ENCODE peak calls at places on chromosome 16, in four cellular contexts. H, A, D and L are unnamed samples.

GRCh38 chr16:10895053-10895946 is 18.3 kb downstream of the CIITA start:
- DNase-seq in H (no peak), A (no peak), D (no peak), L (peak; percentile 16)

GRCh38 chr16:3202903-3203539 is 15.0 kb downstream of the OR1F1 start:
- DNase-seq in H (no peak), A (no peak), D (no peak), L (no peak)

GRCh38 chr16:4746991-4747574 is 12.7 kb downstream of the DNAAF8 start:
- DNase-seq in H (no peak), A (no peak), D (no peak), L (no peak)

GRCh38 chr16:81198635-81199034 is 39.9 kb upstream of the BCO1 start:
- DNase-seq in H (no peak), A (no peak), D (no peak), L (no peak)

GRCh38 chr16:16857603-16858283 is 478.8 kb downstream of the NPIPA7 start:
- DNase-seq in H (no peak), A (peak; percentile 19), D (no peak), L (no peak)

GRCh38 chr16:28845173-28846079 is 722 bp downstream of the TUFM start:
- DNase-seq in H (no peak), A (no peak), D (no peak), L (no peak)

GRCh38 chr16:23535901-23536300 is 21.2 kb downstream of the EARS2 start:
- DNase-seq in H (no peak), A (no peak), D (no peak), L (no peak)

GRCh38 chr16:56649271-56649670 is 2.4 kb upstream of the MT1B start:
- DNase-seq in H (no peak), A (no peak), D (no peak), L (no peak)

GRCh38 chr16:31265329-31266245 is 5.8 kb downstream of the ITGAM start:
- DNase-seq in H (no peak), A (no peak), D (peak; percentile 4), L (no peak)

GRCh38 chr16:86626966-86627365 is 48.6 kb downstream of the FOXL1 start:
- DNase-seq in H (peak; percentile 65), A (no peak), D (no peak), L (no peak)

DNA sequence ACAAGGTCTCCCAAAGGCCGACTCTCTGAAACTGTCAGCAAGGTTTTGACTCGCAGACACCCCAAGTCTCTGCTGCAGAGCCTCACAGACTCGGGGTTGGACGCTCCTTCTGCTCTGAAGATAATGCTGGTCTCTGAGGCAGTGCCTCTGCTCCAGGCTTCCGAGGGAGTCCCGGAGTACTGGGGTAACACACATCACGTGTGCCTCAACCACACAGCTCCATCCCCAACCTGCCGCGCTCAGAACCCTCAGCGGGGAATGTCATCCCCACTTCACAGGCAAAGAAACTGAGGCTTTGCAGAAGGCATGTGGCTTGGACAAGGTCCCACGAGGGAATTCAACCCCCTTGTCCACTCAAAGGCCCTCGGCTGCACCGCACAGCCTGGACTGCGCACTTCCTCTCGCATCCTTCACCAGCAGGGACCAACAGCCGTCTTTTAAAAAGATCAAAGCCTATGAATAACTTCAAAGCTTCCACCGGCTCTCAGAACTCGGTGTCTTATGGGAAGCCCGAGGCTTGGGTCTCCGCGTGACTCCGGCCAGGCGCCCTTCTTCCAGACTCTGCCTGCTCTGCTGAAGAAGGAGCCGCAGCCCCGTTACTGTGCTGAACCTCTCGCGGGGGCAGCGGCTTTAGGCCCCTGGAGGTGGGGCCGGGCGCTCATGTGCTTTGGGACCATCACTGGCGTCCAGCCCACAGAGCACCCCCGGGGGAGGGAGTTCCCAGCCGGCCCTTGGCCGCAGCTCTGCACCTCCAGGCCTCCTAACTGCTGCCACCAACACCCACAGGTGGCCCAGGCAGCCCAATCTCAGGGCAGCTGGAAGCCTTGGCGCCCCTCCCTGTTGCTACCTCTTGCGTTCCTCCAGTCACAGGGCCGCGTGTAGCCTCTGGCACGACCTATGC is 2.2 kb downstream of the TMEM204 start:
- DNase-seq in H (no peak), A (no peak), D (no peak), L (no peak)
- H3K4me3 ChIP-seq in H (peak overlapping the region; percentile 73), A (peak overlapping the region; percentile 68), D (peak overlapping the region; percentile 50), L (no peak overlapping the region)

DNA sequence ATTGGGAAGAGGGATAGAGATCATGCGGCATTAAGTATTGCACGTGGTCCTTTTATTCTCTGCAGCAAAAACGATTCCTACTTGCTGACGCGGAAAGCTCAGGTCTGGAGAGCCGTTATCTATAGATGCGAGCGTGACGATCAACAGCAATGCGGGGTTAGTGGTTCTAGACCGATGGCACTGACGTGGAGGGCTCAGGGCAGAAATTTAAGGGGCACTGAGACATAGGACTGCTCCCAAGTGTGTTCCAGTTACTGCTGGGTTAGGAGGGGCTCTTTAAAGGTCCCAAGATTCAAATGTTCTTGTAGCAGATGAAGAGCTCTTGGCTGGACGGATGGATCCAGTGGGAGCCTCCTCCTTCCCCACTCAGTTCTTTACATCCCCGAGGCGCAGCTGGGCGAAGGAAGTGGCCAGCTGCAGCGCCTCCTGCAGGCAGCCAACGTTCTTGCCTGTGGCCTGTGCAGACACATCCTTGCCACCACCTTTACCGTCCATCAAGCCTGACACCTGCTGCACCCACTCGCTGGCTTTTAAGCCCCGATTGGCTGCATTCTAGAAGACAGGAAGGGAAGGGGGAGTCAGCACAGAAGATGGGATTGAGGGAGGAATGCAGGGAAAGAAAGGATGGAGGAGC is 732 bp upstream of the EXOSC6 start:
- DNase-seq in H (no peak), A (no peak), D (no peak), L (no peak)
- TF ChIP-seq CTCF in H (no peak), A (no peak), D (peak; percentile 58), L (peak; percentile 47)

GRCh38 chr16:55510185-55510805 is 1.4 kb downstream of the LPCAT2 start:
- DNase-seq in H (no peak), A (no peak), D (no peak), L (no peak)
- H3K4me3 ChIP-seq in H (peak overlapping the region; percentile 70), A (peak overlapping the region; percentile 66), D (no peak overlapping the region), L (peak overlapping the region; percentile 66)

GRCh38 chr16:29925805-29926674 is at the start of gene KCTD13:
- DNase-seq in H (peak; percentile 92), A (peak; percentile 73), D (no peak), L (no peak)

GRCh38 chr16:29922986-29923501 is 3.0 kb downstream of the KCTD13 start:
- DNase-seq in H (peak; percentile 47), A (no peak), D (no peak), L (no peak)

GRCh38 chr16:29925173-29925804 is 737 bp downstream of the KCTD13 start:
- DNase-seq in H (peak; percentile 17), A (no peak), D (no peak), L (no peak)

GRCh38 chr16:29926675-29927522 is 873 bp upstream of the KCTD13 start:
- DNase-seq in H (no peak), A (no peak), D (no peak), L (no peak)

GRCh38 chr16:29927523-29927905 is 1.5 kb upstream of the KCTD13 start:
- DNase-seq in H (no peak), A (no peak), D (no peak), L (no peak)
- TF ChIP-seq CTCF in H (no peak), A (no peak), D (no peak), L (no peak)

DNA sequence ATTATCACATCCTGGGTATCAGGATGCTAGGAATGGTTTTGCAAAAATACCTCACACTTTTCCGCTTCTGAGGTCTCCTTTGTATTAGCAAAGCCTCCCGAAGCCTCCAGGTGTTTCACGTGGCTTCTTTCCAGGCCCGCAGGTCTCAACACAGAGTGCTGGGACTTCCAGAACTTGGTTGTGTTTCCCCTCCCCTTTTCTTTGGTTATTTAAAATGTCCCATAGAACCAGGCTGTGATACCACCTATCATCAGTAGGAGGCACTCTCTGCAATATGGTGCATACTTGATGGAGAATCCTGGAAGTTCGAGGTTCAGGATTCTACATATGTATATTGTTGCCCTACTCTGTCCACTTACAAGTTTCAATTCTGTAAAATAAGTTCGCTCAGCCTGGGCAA is 28.8 kb downstream of the ATP2C2 start:
- DNase-seq in H (no peak), A (no peak), D (no peak), L (no peak)
- H3K4me3 ChIP-seq in H (no peak overlapping the region), A (no peak overlapping the region), D (no peak overlapping the region), L (no peak overlapping the region)

GRCh38 chr16:49857423-49858181 is 1.7 kb upstream of the ZNF423 start:
- DNase-seq in H (peak; percentile 71), A (no peak), D (no peak), L (no peak)
- TF ChIP-seq CTCF in H (peak; percentile 48), A (peak; percentile 78), D (peak; percentile 72), L (peak; percentile 82)

GRCh38 chr16:67560827-67561342 is 1.4 kb upstream of the CTCF start:
- DNase-seq in H (peak; percentile 53), A (no peak), D (no peak), L (no peak)
- H3K4me3 ChIP-seq in H (no peak overlapping the region), A (no peak overlapping the region), D (no peak overlapping the region), L (peak overlapping the region; percentile 87)

GRCh38 chr16:69112285-69113129 is 7.1 kb downstream of the HAS3 start:
- DNase-seq in H (peak; percentile 55), A (no peak), D (no peak), L (no peak)
- TF ChIP-seq CTCF in H (peak; percentile 40), A (peak; percentile 31), D (peak; percentile 81), L (peak; percentile 79)

GRCh38 chr16:25048146-25048618 is 33.0 kb upstream of the ARHGAP17 start:
- DNase-seq in H (no peak), A (no peak), D (no peak), L (no peak)
- H3K4me3 ChIP-seq in H (peak overlapping the region; percentile 63), A (peak overlapping the region; percentile 64), D (peak overlapping the region; percentile 35), L (peak overlapping the region; percentile 16)